ENCODE peak calls at places on chromosomes 11 and 22, in six cellular contexts. P, O, E, T, C and M are unnamed samples.

GRCh38 chr11:123822591-123822990 is 16.4 kb upstream of the OR6M1 start:
- DNase-seq in P (no peak), O (no peak), E (no peak), T (no peak), C (no peak), M (peak; percentile 27)

GRCh38 chr11:69750875-69751597 is 24.1 kb downstream of the FGF4 start:
- DNase-seq in P (no peak), O (no peak), E (no peak), T (no peak), C (no peak), M (no peak)

GRCh38 chr22:36922097-36922608 is 8.7 kb downstream of the CSF2RB start:
- DNase-seq in P (no peak), O (no peak), E (no peak), T (no peak), C (no peak), M (no peak)

GRCh38 chr11:72369786-72370185 is 64.5 kb downstream of the CLPB start:
- DNase-seq in P (no peak), O (no peak), E (no peak), T (no peak), C (peak; percentile 14), M (no peak)

GRCh38 chr11:113856966-113857759 is 18.2 kb downstream of the USP28 start:
- DNase-seq in P (no peak), O (no peak), E (no peak), T (no peak), C (no peak), M (no peak)

GRCh38 chr11:7551571-7551970 is 37.8 kb downstream of the PPFIBP2 start:
- DNase-seq in P (no peak), O (no peak), E (no peak), T (peak; percentile 50), C (peak; percentile 77), M (peak; percentile 22)

GRCh38 chr11:18071098-18071705 is 25.1 kb upstream of the TPH1 start:
- DNase-seq in P (no peak), O (peak; percentile 52), E (no peak), T (no peak), C (no peak), M (no peak)

GRCh38 chr11:66264893-66265292 is 3.5 kb upstream of the RAB1B start:
- DNase-seq in P (peak; percentile 36), O (no peak), E (no peak), T (peak; percentile 30), C (no peak), M (no peak)

GRCh38 chr11:71451596-71452353 is 1.2 kb upstream of the NADSYN1 start:
- DNase-seq in P (no peak), O (no peak), E (no peak), T (no peak), C (no peak), M (no peak)

GRCh38 chr11:1040428-1041148 is 4.1 kb upstream of the MUC6 start:
- DNase-seq in P (peak; percentile 55), O (no peak), E (no peak), T (no peak), C (no peak), M (no peak)

GRCh38 chr11:116428638-116428975 is 344.2 kb downstream of the BUD13 start:
- DNase-seq in P (no peak), O (no peak), E (no peak), T (no peak), C (no peak), M (no peak)

GRCh38 chr11:59463176-59463575 is 6.4 kb downstream of the OR4D6 start:
- DNase-seq in P (no peak), O (no peak), E (no peak), T (peak; percentile 7), C (peak; percentile 4), M (peak; percentile 3)

GRCh38 chr11:20164152-20164551 is 3.9 kb upstream of the DBX1 start:
- DNase-seq in P (no peak), O (no peak), E (no peak), T (no peak), C (no peak), M (no peak)